ENCODE peak calls at places on chromosomes 13 and 19, in seven cellular contexts. X is fibroblast of mammary gland, L is HTR-8/SVneo, E is activated T-cell treated with anti-CD3 and anti-CD28 coated beads for 1 hour, R is Calu3, U is AG08396, Y is fibroblast of the conjunctiva. B is an unnamed sample.

GRCh38 chr19:46886546-46887239 is 25.9 kb downstream of the ARHGAP35 start:
- DNase-seq in X (peak), L (no peak), E (no peak), R (no peak), U (no peak), Y (no peak), B (no peak)

GRCh38 chr13:27354379-27354778 is 70.0 kb upstream of the GTF3A start:
- DNase-seq in X (peak), L (no peak), E (no peak), R (no peak), U (peak), Y (no peak), B (no peak)

GRCh38 chr13:45796421-45796960 is 55.1 kb downstream of the SIAH3 start:
- DNase-seq in X (no peak), L (no peak), E (no peak), R (no peak), U (no peak), Y (no peak), B (no peak)

GRCh38 chr19:12946092-12946845 is 607 bp downstream of the RAD23A start:
- DNase-seq in X (peak), L (peak), E (no peak), R (peak), U (peak), Y (peak), B (no peak)

GRCh38 chr19:47897857-47898256 is 11.7 kb upstream of the SULT2A1 start:
- DNase-seq in X (no peak), L (no peak), E (no peak), R (no peak), U (no peak), Y (no peak), B (no peak)

GRCh38 chr13:111390522-111391270 is 70.3 kb downstream of the TEX29 start:
- DNase-seq in X (no peak), L (no peak), E (no peak), R (no peak), U (no peak), Y (no peak), B (no peak)

GRCh38 chr19:7944177-7944761 is 803 bp upstream of the TIMM44 start:
- DNase-seq in X (peak), L (peak), E (peak), R (peak), U (peak), Y (peak), B (peak)

GRCh38 chr13:68176486-68176885 is 946.4 kb upstream of the PCDH9 start:
- DNase-seq in X (peak), L (peak), E (no peak), R (no peak), U (no peak), Y (peak), B (peak)

GRCh38 chr13:107625648-107626047 is 589.7 kb downstream of the LIG4 start:
- DNase-seq in X (no peak), L (no peak), E (no peak), R (no peak), U (no peak), Y (no peak), B (no peak)

GRCh38 chr13:41186481-41186880 is 7.9 kb downstream of the KBTBD7 start:
- DNase-seq in X (no peak), L (no peak), E (no peak), R (no peak), U (no peak), Y (no peak), B (no peak)

GRCh38 chr19:2462635-2463421 is 6.1 kb upstream of the LMNB2 start:
- DNase-seq in X (peak), L (peak), E (no peak), R (peak), U (peak), Y (peak), B (peak)

GRCh38 chr19:17479325-17479791 is 9.0 kb downstream of the SLC27A1 start:
- DNase-seq in X (peak), L (no peak), E (no peak), R (no peak), U (no peak), Y (no peak), B (peak)

GRCh38 chr13:114264886-114265611 is 16.4 kb upstream of the UPF3A start:
- DNase-seq in X (peak), L (peak), E (no peak), R (no peak), U (peak), Y (no peak), B (peak)

GRCh38 chr13:113651511-113652403 is 6.2 kb downstream of the ATP4B start:
- DNase-seq in X (no peak), L (no peak), E (no peak), R (no peak), U (no peak), Y (no peak), B (no peak)